ENCODE peak calls at places on chromosomes 13 and 19, in eight cellular contexts. W, A, E, H, U, S, X and D are unnamed samples. For H3K4me1, the result is how much of the 10 kb centered on the place peaks cover.

GRCh38 chr19:18847516-18848463 is 16.0 kb downstream of the UPF1 start:
- DNase-seq in W (no peak), A (no peak), E (no peak), H (no peak), U (no peak), S (no peak), X (no peak), D (no peak)

GRCh38 chr19:55649579-55650557 is 1.9 kb downstream of the CCDC106 start:
- DNase-seq in W (no peak), A (no peak), E (no peak), H (no peak), U (no peak), S (no peak), X (no peak), D (no peak)

GRCh38 chr13:95707035-95707434 is 30.1 kb downstream of the DNAJC3 start:
- DNase-seq in W (no peak), A (no peak), E (no peak), H (no peak), U (no peak), S (no peak), X (no peak), D (no peak)

GRCh38 chr19:43560687-43561086 is 14.6 kb downstream of the XRCC1 start:
- DNase-seq in W (no peak), A (peak), E (peak), H (no peak), U (no peak), S (no peak), X (no peak), D (no peak)

GRCh38 chr13:70723732-70724131 is 615.5 kb upstream of the KLHL1 start:
- DNase-seq in W (no peak), A (no peak), E (peak), H (no peak), U (no peak), S (no peak), X (no peak), D (no peak)

GRCh38 chr13:50198508-50198907 is 183.3 kb downstream of the KCNRG start:
- DNase-seq in W (no peak), A (peak), E (no peak), H (no peak), U (no peak), S (no peak), X (no peak), D (no peak)

GRCh38 chr13:113116871-113117271 is 5.7 kb upstream of the F10 start:
- DNase-seq in W (no peak), A (no peak), E (no peak), H (no peak), U (no peak), S (no peak), X (peak), D (no peak)

GRCh38 chr19:15769586-15769985 is 17.9 kb upstream of the OR10H5 start:
- DNase-seq in W (no peak), A (no peak), E (no peak), H (no peak), U (no peak), S (no peak), X (no peak), D (no peak)

GRCh38 chr19:47035127-47035494 is 13.3 kb downstream of the TMEM160 start:
- DNase-seq in W (no peak), A (no peak), E (no peak), H (no peak), U (peak), S (no peak), X (no peak), D (no peak)

GRCh38 chr13:100573121-100573520 is 15.5 kb downstream of the GGACT start:
- DNase-seq in W (peak), A (peak), E (peak), H (peak), U (peak), S (peak), X (no peak), D (peak)

GRCh38 chr19:51354103-51354741 is 12.0 kb downstream of the ETFB start:
- DNase-seq in W (no peak), A (no peak), E (peak), H (no peak), U (no peak), S (no peak), X (no peak), D (no peak)

GRCh38 chr13:96662036-96662435 is 332.2 kb downstream of the OXGR1 start:
- DNase-seq in W (no peak), A (no peak), E (no peak), H (no peak), U (no peak), S (no peak), X (no peak), D (no peak)

GRCh38 chr19:17749912-17750317 is 1.4 kb upstream of the FCHO1 start:
- DNase-seq in W (no peak), A (no peak), E (no peak), H (no peak), U (no peak), S (no peak), X (no peak), D (no peak)

GRCh38 chr19:8462601-8463000 is 17.8 kb downstream of the HNRNPM start:
- DNase-seq in W (no peak), A (no peak), E (no peak), H (no peak), U (no peak), S (no peak), X (no peak), D (no peak)

GRCh38 chr13:36282818-36283432 is 14.7 kb downstream of the CCDC169 start:
- DNase-seq in W (no peak), A (peak), E (peak), H (peak), U (peak), S (no peak), X (no peak), D (no peak)

GRCh38 chr13:39765801-39766463 is 110.5 kb downstream of the COG6 start:
- DNase-seq in W (peak), A (no peak), E (no peak), H (no peak), U (peak), S (peak), X (no peak), D (peak)

GRCh38 chr13:97849305-97849704 is 104.2 kb upstream of the IPO5 start:
- DNase-seq in W (no peak), A (peak), E (peak), H (peak), U (no peak), S (no peak), X (no peak), D (no peak)

GRCh38 chr19:18802354-18802753 is 11.2 kb upstream of the COMP start:
- DNase-seq in W (no peak), A (no peak), E (peak), H (no peak), U (no peak), S (no peak), X (no peak), D (no peak)

GRCh38 chr19:51354742-51355148 is 11.4 kb downstream of the ETFB start:
- DNase-seq in W (no peak), A (peak), E (peak), H (no peak), U (no peak), S (no peak), X (no peak), D (no peak)

GRCh38 chr13:49371943-49372636 is 71.8 kb downstream of the CAB39L start:
- DNase-seq in W (no peak), A (no peak), E (peak), H (no peak), U (peak), S (no peak), X (no peak), D (peak)

GRCh38 chr19:17348700-17349099 is 11.3 kb downstream of the GTPBP3 start:
- DNase-seq in W (peak), A (peak), E (peak), H (no peak), U (no peak), S (peak), X (no peak), D (no peak)

GRCh38 chr13:43979492-43979891 is 99.8 kb downstream of the LACC1 start:
- DNase-seq in W (no peak), A (no peak), E (no peak), H (no peak), U (no peak), S (no peak), X (no peak), D (no peak)

GRCh38 chr19:23002690-23003422 is at the start of gene ZNF728:
- DNase-seq in W (peak), A (no peak), E (no peak), H (no peak), U (no peak), S (peak), X (peak), D (no peak)

GRCh38 chr13:49097374-49097773 is 121.7 kb downstream of the FNDC3A start:
- DNase-seq in W (peak), A (peak), E (peak), H (peak), U (no peak), S (no peak), X (no peak), D (peak)

GRCh38 chr19:52258426-52258825 is 11.0 kb upstream of the ZNF766 start:
- DNase-seq in W (no peak), A (peak), E (no peak), H (no peak), U (no peak), S (no peak), X (no peak), D (no peak)

GRCh38 chr19:35264281-35265125 is 4.3 kb upstream of the USF2 start:
- DNase-seq in W (peak), A (no peak), E (no peak), H (no peak), U (no peak), S (peak), X (peak), D (no peak)

GRCh38 chr13:113050856-113051431 is 54.6 kb upstream of the F7 start:
- DNase-seq in W (no peak), A (no peak), E (no peak), H (no peak), U (no peak), S (no peak), X (no peak), D (no peak)

GRCh38 chr13:28805193-28805819 is 14.8 kb upstream of the MTUS2 start:
- DNase-seq in W (no peak), A (no peak), E (no peak), H (no peak), U (peak), S (no peak), X (no peak), D (no peak)

GRCh38 chr13:22800726-22801401 is 379.9 kb upstream of the SGCG start:
- DNase-seq in W (peak), A (peak), E (no peak), H (no peak), U (peak), S (no peak), X (no peak), D (no peak)

GRCh38 chr13:59837101-59837500 is 326.6 kb downstream of the DIAPH3 start:
- DNase-seq in W (no peak), A (no peak), E (no peak), H (no peak), U (peak), S (no peak), X (no peak), D (no peak)

GRCh38 chr19:18415177-18415867 is 3.9 kb upstream of the SSBP4 start:
- DNase-seq in W (peak), A (peak), E (no peak), H (no peak), U (no peak), S (no peak), X (peak), D (no peak)

GRCh38 chr13:43838909-43839308 is 40.6 kb downstream of the CCDC122 start:
- DNase-seq in W (no peak), A (peak), E (no peak), H (no peak), U (no peak), S (no peak), X (no peak), D (no peak)

GRCh38 chr19:30447276-30447870 is 75.2 kb downstream of the ZNF536 start:
- DNase-seq in W (no peak), A (no peak), E (no peak), H (no peak), U (no peak), S (no peak), X (no peak), D (no peak)

GRCh38 chr13:37348916-37349653 is 243.6 kb upstream of the CSNK1A1L start:
- DNase-seq in W (no peak), A (peak), E (no peak), H (no peak), U (no peak), S (no peak), X (no peak), D (no peak)

GRCh38 chr13:35987572-35988513 is 143.3 kb downstream of the DCLK1 start:
- DNase-seq in W (no peak), A (no peak), E (no peak), H (no peak), U (no peak), S (peak), X (no peak), D (no peak)

GRCh38 chr19:51181913-51182419 is 39.9 kb downstream of the SIGLEC7 start:
- DNase-seq in W (no peak), A (no peak), E (no peak), H (no peak), U (no peak), S (no peak), X (no peak), D (no peak)

GRCh38 chr13:43815204-43815603 is 28.4 kb upstream of the ENOX1 start:
- DNase-seq in W (no peak), A (peak), E (no peak), H (no peak), U (no peak), S (no peak), X (no peak), D (no peak)

GRCh38 chr19:44644391-44645016 is 794 bp downstream of the PVR start:
- DNase-seq in W (peak), A (peak), E (peak), H (no peak), U (peak), S (peak), X (no peak), D (peak)

DNA sequence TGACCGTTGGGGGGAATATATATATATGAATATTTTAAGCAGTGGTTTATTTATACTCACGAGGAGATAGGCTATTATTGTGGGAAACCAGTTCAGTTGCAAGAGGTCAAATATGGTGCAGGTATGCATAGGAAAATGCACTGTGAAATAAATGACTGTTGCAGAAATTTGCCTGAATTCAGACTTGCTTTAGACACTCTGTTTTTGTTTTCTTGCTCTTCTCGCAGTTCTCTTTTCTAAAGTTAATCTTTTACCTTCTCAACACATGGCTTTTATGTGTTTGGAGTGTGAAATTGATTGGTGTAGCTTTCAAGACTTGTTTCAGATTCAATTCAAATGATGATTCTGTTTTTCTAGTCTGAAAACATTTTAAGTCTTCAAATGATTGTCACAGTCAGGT is 109.7 kb downstream of the LRCH1 start:
- DNase-seq in W (no peak), A (no peak), E (no peak), H (no peak), U (no peak), S (no peak), X (no peak), D (no peak)
- H3K4me1 ChIP-seq in W (under half), A (under half), E (half or more), H (under half), U (under half), S (under half), X (under half), D (under half)

GRCh38 chr19:40603719-40604646 is 2.8 kb downstream of the LTBP4 start:
- DNase-seq in W (peak), A (peak), E (peak), H (peak), U (peak), S (peak), X (peak), D (peak)
- H3K4me1 ChIP-seq in W (under half), A (under half), E (half or more), H (half or more), U (under half), S (under half), X (half or more), D (under half)

DNA sequence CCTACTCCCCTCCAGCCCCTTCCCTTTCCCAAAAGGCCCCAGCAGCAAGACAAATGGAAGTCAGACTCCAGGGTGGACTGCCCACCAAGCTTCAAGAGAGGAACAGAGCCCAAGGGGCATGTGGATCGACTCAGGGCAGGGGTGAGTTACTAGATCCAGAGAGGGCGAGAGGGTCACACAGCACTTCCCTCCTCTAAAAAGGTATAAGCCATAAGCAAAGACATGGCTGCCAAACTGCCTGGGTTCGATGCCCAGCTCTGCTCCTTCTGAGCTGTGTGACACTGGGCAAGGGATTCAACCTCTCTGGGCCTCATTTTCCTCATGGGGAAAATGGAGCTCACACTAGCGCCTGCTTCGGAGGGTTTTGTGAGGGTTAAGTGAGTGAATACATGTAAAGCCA is 3.8 kb downstream of the PPP1R14A start:
- DNase-seq in W (no peak), A (no peak), E (no peak), H (no peak), U (no peak), S (no peak), X (no peak), D (no peak)
- H3K4me1 ChIP-seq in W (under half), A (under half), E (under half), H (under half), U (under half), S (under half), X (under half), D (under half)

DNA sequence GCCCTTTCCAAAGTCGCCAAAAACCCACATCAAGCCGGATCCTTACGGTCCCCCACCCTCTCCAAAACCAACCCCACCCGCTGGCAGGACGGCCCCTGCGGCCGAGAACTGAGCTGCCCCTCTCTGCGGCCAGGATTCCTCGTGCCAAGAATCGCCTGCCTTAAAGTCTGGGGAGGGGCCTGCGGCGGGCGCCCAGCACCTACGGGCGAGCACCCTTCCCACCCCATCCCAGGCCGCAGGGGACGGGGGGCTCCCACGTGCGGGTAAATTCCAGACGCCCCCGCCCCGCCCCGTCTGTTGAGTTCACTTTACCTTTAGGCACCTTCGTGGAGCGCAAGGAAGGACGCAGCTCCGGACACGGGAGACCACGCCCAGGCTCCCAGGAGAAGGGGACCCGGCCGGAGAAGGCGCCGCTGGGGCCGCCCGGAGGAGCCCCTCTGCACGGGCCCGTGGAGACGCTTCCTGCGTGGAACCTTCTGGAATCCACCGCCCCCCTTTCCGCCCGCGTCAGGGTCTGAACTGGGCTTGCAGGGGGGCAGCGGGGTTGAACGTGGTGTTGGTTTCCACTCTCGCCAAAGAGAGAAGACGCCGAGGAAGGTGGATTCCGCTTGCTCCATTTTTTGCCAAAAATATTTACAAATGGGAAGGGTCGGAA is 22.8 kb downstream of the ONECUT3 start:
- DNase-seq in W (no peak), A (no peak), E (no peak), H (no peak), U (no peak), S (no peak), X (no peak), D (no peak)
- H3K4me1 ChIP-seq in W (under half), A (under half), E (under half), H (under half), U (under half), S (under half), X (under half), D (under half)

GRCh38 chr19:3094638-3095374 is 644 bp downstream of the GNA11 start:
- DNase-seq in W (no peak), A (peak), E (no peak), H (no peak), U (no peak), S (peak), X (peak), D (no peak)

GRCh38 chr19:3096902-3097326 is 2.8 kb downstream of the GNA11 start:
- DNase-seq in W (no peak), A (no peak), E (peak), H (no peak), U (peak), S (no peak), X (no peak), D (no peak)

GRCh38 chr19:3097442-3097871 is 3.3 kb downstream of the GNA11 start:
- DNase-seq in W (no peak), A (no peak), E (no peak), H (no peak), U (peak), S (no peak), X (no peak), D (no peak)

GRCh38 chr19:3095375-3096191 is 1.4 kb downstream of the GNA11 start:
- DNase-seq in W (no peak), A (no peak), E (peak), H (no peak), U (peak), S (no peak), X (peak), D (no peak)

DNA sequence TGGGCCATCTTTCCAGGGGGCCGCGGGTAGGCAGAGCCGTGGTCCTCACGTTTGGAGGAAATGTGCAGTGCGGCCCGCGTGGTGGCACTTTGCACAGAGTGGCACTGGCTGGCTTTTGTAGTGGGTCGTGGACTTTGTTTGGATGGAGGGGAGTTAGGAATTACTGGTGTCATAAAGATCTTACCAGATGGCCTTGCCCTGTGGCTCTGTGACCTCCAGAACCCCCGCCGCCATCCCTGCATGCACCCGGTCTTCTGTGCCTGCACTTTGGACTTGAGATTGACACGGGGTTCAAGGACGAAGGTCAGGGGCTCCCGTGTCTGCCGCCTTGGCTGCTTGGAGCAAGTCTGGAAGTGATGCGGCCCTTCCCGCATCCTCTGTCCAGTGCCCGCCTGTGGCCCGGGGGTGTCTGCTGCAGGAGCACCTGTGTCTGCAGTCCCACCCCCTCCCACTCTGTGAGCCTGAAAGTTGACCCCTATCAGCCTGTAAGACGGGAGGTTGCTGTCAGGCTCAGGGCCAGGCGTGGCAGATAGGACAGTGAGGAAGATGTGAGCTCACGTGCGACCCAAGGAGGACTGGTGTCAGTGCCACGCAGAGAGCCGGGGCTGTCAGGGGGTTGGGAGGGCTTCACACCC is 2.2 kb downstream of the GNA11 start:
- DNase-seq in W (no peak), A (no peak), E (no peak), H (no peak), U (peak), S (no peak), X (peak), D (no peak)
- H3K4me1 ChIP-seq in W (under half), A (under half), E (under half), H (under half), U (under half), S (under half), X (half or more), D (under half)

GRCh38 chr13:31207630-31208549 is 8.1 kb downstream of the B3GLCT start:
- DNase-seq in W (no peak), A (peak), E (no peak), H (no peak), U (no peak), S (no peak), X (no peak), D (no peak)
- H3K4me1 ChIP-seq in W (under half), A (under half), E (under half), H (under half), U (under half), S (under half), X (under half), D (under half)